ENCODE peak calls at places on chromosomes 6 and 20, in eight cellular contexts. R, Z, V, Y, F, Q, L and N are unnamed samples.

GRCh38 chr6:90368001-90368400 is 71.4 kb upstream of the BACH2 start:
- DNase-seq in R (no peak), Z (no peak), V (no peak), Y (no peak), F (no peak), Q (no peak), L (no peak), N (no peak)

GRCh38 chr20:8874437-8874836 is 194.4 kb upstream of the PLCB4 start:
- DNase-seq in R (no peak), Z (no peak), V (no peak), Y (no peak), F (no peak), Q (no peak), L (no peak), N (no peak)

GRCh38 chr6:150528648-150529285 is 70.9 kb upstream of the PLEKHG1 start:
- DNase-seq in R (peak), Z (no peak), V (peak), Y (no peak), F (peak), Q (peak), L (no peak), N (no peak)

GRCh38 chr6:24440897-24441598 is 38.3 kb downstream of the MRS2 start:
- DNase-seq in R (no peak), Z (no peak), V (no peak), Y (no peak), F (no peak), Q (no peak), L (no peak), N (no peak)

GRCh38 chr6:75743971-75744370 is 5.1 kb upstream of the MYO6 start:
- DNase-seq in R (no peak), Z (no peak), V (no peak), Y (no peak), F (no peak), Q (no peak), L (no peak), N (no peak)

GRCh38 chr6:143743256-143744166 is 65.7 kb downstream of the PHACTR2 start:
- DNase-seq in R (peak), Z (no peak), V (peak), Y (no peak), F (no peak), Q (no peak), L (no peak), N (no peak)

GRCh38 chr6:53335224-53335994 is 13.3 kb downstream of the ELOVL5 start:
- DNase-seq in R (no peak), Z (no peak), V (peak), Y (peak), F (no peak), Q (no peak), L (no peak), N (no peak)

GRCh38 chr6:132749111-132749510 is 8.6 kb downstream of the VNN2 start:
- DNase-seq in R (no peak), Z (no peak), V (no peak), Y (no peak), F (peak), Q (no peak), L (no peak), N (no peak)

GRCh38 chr20:61932711-61933480 is 132.8 kb downstream of the TAF4 start:
- DNase-seq in R (no peak), Z (no peak), V (no peak), Y (no peak), F (no peak), Q (peak), L (no peak), N (no peak)

GRCh38 chr6:148839044-148839443 is 92.2 kb downstream of the UST start:
- DNase-seq in R (no peak), Z (no peak), V (no peak), Y (no peak), F (no peak), Q (no peak), L (no peak), N (no peak)

GRCh38 chr6:7073810-7074525 is 33.8 kb upstream of the RREB1 start:
- DNase-seq in R (no peak), Z (no peak), V (peak), Y (peak), F (peak), Q (no peak), L (no peak), N (no peak)

GRCh38 chr6:150377211-150377781 is 8.5 kb downstream of the IYD start:
- DNase-seq in R (no peak), Z (no peak), V (no peak), Y (no peak), F (no peak), Q (no peak), L (no peak), N (no peak)

GRCh38 chr6:17730078-17730704 is 23.5 kb upstream of the NUP153 start:
- DNase-seq in R (no peak), Z (no peak), V (no peak), Y (no peak), F (no peak), Q (no peak), L (no peak), N (no peak)

GRCh38 chr6:120648713-120649112 is 685.6 kb downstream of the TBC1D32 start:
- DNase-seq in R (no peak), Z (no peak), V (no peak), Y (no peak), F (no peak), Q (no peak), L (no peak), N (no peak)

GRCh38 chr6:43627008-43627825 is 1.8 kb downstream of the GTPBP2 start:
- DNase-seq in R (no peak), Z (peak), V (peak), Y (peak), F (peak), Q (no peak), L (peak), N (peak)

GRCh38 chr20:22452442-22453011 is 131.8 kb downstream of the FOXA2 start:
- DNase-seq in R (no peak), Z (no peak), V (no peak), Y (no peak), F (no peak), Q (no peak), L (no peak), N (no peak)

GRCh38 chr6:89023591-89024441 is 56.7 kb upstream of the PNRC1 start:
- DNase-seq in R (no peak), Z (no peak), V (no peak), Y (no peak), F (no peak), Q (no peak), L (no peak), N (no peak)

GRCh38 chr20:38197217-38198008 is 32.3 kb upstream of the TGM2 start:
- DNase-seq in R (no peak), Z (no peak), V (no peak), Y (no peak), F (no peak), Q (no peak), L (no peak), N (no peak)

GRCh38 chr6:42545226-42545773 is 18.5 kb upstream of the UBR2 start:
- DNase-seq in R (no peak), Z (no peak), V (no peak), Y (no peak), F (no peak), Q (no peak), L (no peak), N (no peak)

GRCh38 chr6:156866181-156866862 is 89.1 kb downstream of the ARID1B start:
- DNase-seq in R (no peak), Z (peak), V (peak), Y (no peak), F (no peak), Q (no peak), L (no peak), N (no peak)

GRCh38 chr20:50328161-50328979 is 137.7 kb downstream of the CEBPB start:
- DNase-seq in R (no peak), Z (no peak), V (no peak), Y (no peak), F (no peak), Q (no peak), L (no peak), N (no peak)

GRCh38 chr6:2695464-2696095 is 55.1 kb downstream of the MYLK4 start:
- DNase-seq in R (no peak), Z (peak), V (no peak), Y (no peak), F (no peak), Q (no peak), L (no peak), N (no peak)

GRCh38 chr20:62808211-62808865 is 3.7 kb downstream of the OGFR start:
- DNase-seq in R (peak), Z (peak), V (peak), Y (peak), F (peak), Q (peak), L (peak), N (no peak)

GRCh38 chr6:52261229-52261628 is 16.9 kb upstream of the IL17F start:
- DNase-seq in R (no peak), Z (no peak), V (no peak), Y (no peak), F (no peak), Q (no peak), L (no peak), N (no peak)

GRCh38 chr6:44735631-44735963 is 348.1 kb downstream of the CDC5L start:
- DNase-seq in R (no peak), Z (no peak), V (no peak), Y (no peak), F (no peak), Q (no peak), L (no peak), N (no peak)

GRCh38 chr6:35218021-35218420 is 4.3 kb downstream of the SCUBE3 start:
- DNase-seq in R (no peak), Z (no peak), V (no peak), Y (no peak), F (no peak), Q (no peak), L (no peak), N (no peak)

GRCh38 chr20:57622579-57623381 is 2.6 kb upstream of the ZBP1 start:
- DNase-seq in R (peak), Z (peak), V (peak), Y (peak), F (no peak), Q (peak), L (peak), N (no peak)

GRCh38 chr6:97669191-97669651 is 386.2 kb upstream of the MMS22L start:
- DNase-seq in R (no peak), Z (no peak), V (no peak), Y (no peak), F (no peak), Q (peak), L (peak), N (no peak)

GRCh38 chr20:36573798-36574277 is 441 bp downstream of the TGIF2 start:
- DNase-seq in R (no peak), Z (no peak), V (peak), Y (peak), F (no peak), Q (no peak), L (peak), N (peak)

GRCh38 chr20:41006126-41006935 is 22.3 kb upstream of the TOP1 start:
- DNase-seq in R (no peak), Z (no peak), V (no peak), Y (no peak), F (no peak), Q (no peak), L (no peak), N (no peak)

GRCh38 chr20:49132995-49133451 is 55.1 kb downstream of the STAU1 start:
- DNase-seq in R (peak), Z (peak), V (no peak), Y (no peak), F (peak), Q (no peak), L (peak), N (no peak)

GRCh38 chr6:4853782-4854511 is 77.7 kb downstream of the CDYL start:
- DNase-seq in R (no peak), Z (peak), V (no peak), Y (no peak), F (no peak), Q (no peak), L (no peak), N (no peak)

GRCh38 chr20:50265245-50265946 is 74.8 kb downstream of the CEBPB start:
- DNase-seq in R (no peak), Z (no peak), V (no peak), Y (no peak), F (no peak), Q (no peak), L (no peak), N (no peak)

GRCh38 chr20:29123861-29124260 is 2133.6 kb upstream of the DEFB115 start:
- DNase-seq in R (no peak), Z (no peak), V (no peak), Y (no peak), F (no peak), Q (no peak), L (no peak), N (no peak)

GRCh38 chr6:147218797-147219196 is 14.6 kb downstream of the STXBP5 start:
- DNase-seq in R (no peak), Z (no peak), V (no peak), Y (no peak), F (no peak), Q (no peak), L (no peak), N (no peak)

GRCh38 chr6:105968230-105968954 is 117.7 kb upstream of the PRDM1 start:
- DNase-seq in R (no peak), Z (peak), V (no peak), Y (no peak), F (no peak), Q (no peak), L (no peak), N (no peak)

GRCh38 chr6:47161176-47161687 is 119.1 kb upstream of the ADGRF1 start:
- DNase-seq in R (no peak), Z (peak), V (peak), Y (no peak), F (no peak), Q (no peak), L (no peak), N (no peak)

GRCh38 chr6:39887692-39888450 is 46.4 kb downstream of the MOCS1 start:
- DNase-seq in R (peak), Z (peak), V (peak), Y (peak), F (peak), Q (no peak), L (no peak), N (no peak)
- H3K4me3 ChIP-seq in R (no peak), Z (no peak), V (no peak), Y (no peak), F (no peak), Q (no peak), L (no peak), N (no peak)

DNA sequence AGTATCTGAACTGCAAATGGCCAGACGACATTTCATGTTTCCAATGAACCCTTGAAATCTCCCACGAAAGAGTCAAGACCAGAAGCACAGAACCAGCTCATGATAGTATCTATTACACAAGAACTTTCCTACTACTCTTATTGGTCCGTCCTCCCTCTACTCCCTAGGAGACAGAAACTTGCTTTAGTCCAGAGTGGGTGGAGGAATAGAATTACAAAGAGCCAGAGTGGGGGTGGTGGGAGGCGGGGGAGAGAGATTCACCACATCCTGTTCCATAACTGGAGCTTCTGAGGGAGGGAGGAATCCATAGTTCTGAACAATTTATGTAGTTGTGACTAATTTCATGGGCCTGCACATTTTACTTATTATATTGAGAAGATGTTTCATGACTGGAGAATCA is 18.5 kb upstream of the WFDC10A start:
- DNase-seq in R (no peak), Z (no peak), V (no peak), Y (no peak), F (no peak), Q (no peak), L (no peak), N (no peak)
- TF ChIP-seq EP300 in R (no peak), Z (no peak), V (no peak), Y (no peak), F (no peak), Q (no peak), L (no peak), N (no peak)

DNA sequence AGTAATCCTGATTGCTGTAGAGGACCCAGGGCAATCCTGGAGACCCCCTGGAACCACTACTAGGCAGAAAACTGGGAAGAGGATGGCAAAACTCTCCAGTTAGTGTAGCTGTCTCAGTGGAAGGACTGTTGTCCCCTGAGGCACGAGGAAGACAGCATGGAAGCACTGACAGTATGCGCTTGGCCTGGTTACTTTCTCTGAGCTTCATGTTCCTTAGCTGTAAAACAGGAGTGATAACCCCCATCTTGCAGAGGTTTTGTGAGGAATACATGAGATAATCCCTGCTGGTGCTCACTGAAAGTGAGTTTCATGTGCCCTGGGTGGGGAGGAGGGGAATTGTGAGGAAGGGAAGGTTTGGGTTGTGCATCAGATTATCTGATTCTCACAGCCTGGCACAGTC is 3.2 kb downstream of the NT5E start:
- DNase-seq in R (no peak), Z (no peak), V (no peak), Y (no peak), F (no peak), Q (no peak), L (no peak), N (no peak)
- H3K4me3 ChIP-seq in R (no peak), Z (no peak), V (no peak), Y (no peak), F (no peak), Q (no peak), L (peak), N (no peak)

DNA sequence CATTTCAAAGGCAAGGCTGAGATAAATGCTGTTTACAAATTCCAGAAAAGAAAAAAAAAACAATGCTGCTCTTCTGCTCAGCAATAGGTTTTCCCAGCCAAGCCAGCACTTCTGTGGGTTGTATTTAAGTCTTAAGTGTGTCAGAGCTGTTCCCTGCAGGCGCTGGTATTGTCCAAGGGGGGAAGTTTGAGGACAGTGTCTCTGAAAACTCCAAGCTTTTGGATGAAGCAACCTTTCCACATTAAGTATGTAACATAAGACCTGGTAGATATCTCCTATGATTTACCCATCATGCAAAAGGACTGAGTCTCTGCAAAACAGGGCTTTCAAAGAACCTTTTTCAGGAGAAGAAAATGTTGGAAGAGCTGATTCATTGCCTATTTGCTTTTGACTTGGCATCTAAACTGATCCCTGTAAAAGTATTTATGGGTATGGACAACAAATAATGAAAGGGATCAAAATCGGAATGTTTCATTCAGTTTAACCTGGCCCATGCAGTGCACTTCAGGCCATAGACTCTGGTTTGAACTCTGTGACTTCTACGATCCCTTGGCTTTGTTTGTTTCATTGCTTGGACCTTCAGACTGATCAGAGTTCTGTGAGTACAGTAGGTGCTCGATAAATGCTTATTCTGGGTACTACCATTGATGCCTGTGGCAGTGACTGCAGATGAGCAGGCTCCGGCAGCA is 16.1 kb upstream of the PLG start:
- DNase-seq in R (no peak), Z (no peak), V (no peak), Y (no peak), F (no peak), Q (no peak), L (no peak), N (no peak)
- TF ChIP-seq EP300 in R (no peak), Z (no peak), V (no peak), Y (no peak), F (no peak), Q (no peak), L (no peak), N (no peak)

GRCh38 chr6:13296536-13296997 is 31.8 kb downstream of the TBC1D7 start:
- DNase-seq in R (no peak), Z (no peak), V (no peak), Y (no peak), F (no peak), Q (no peak), L (no peak), N (peak)
- H3K4me3 ChIP-seq in R (no peak), Z (no peak), V (no peak), Y (no peak), F (no peak), Q (no peak), L (no peak), N (no peak)